ENCODE peak calls at places on chromosomes 13 and 19, in ten cellular contexts. N, K, Y, G, R, S, X, W, O and Q are unnamed samples.
A peak's percentile ranks its signal among the peaks of the same experiment; 100 is the strongest.

GRCh38 chr13:96766311-96766710 is 228.0 kb downstream of the OXGR1 start:
- DNase-seq in S (no peak), R (no peak), G (no peak), Y (no peak), O (no peak), X (no peak), W (no peak), K (no peak), N (no peak), Q (no peak)

GRCh38 chr19:29405728-29405995 is 120.1 kb upstream of the VSTM2B start:
- DNase-seq in R (no peak), G (no peak), W (no peak), Y (no peak), K (no peak), X (no peak), S (no peak), N (no peak), O (no peak), Q (no peak)

GRCh38 chr19:30784850-30785459 is 412.8 kb downstream of the ZNF536 start:
- DNase-seq in N (peak; percentile 63), X (peak; percentile 76), Y (peak; percentile 65), W (peak; percentile 89), K (peak; percentile 43), G (peak; percentile 77), R (peak; percentile 89), S (peak; percentile 42), O (peak; percentile 69), Q (peak; percentile 45)

GRCh38 chr13:111396457-111396856 is 76.0 kb downstream of the TEX29 start:
- DNase-seq in R (no peak), W (no peak), N (no peak), S (no peak), G (peak; percentile 53), O (no peak), K (peak; percentile 18), Y (no peak), X (no peak), Q (no peak)

GRCh38 chr13:80055804-80056203 is 285.1 kb downstream of the SPRY2 start:
- DNase-seq in R (no peak), G (no peak), O (no peak), X (no peak), W (no peak), S (no peak), Y (no peak), K (no peak), N (no peak), Q (no peak)

GRCh38 chr13:73000027-73000674 is 58.7 kb upstream of the KLF5 start:
- DNase-seq in Y (no peak), K (no peak), R (no peak), O (no peak), G (no peak), W (no peak), N (no peak), X (no peak), S (no peak), Q (no peak)

GRCh38 chr13:72195044-72195704 is 328.2 kb upstream of the DACH1 start:
- DNase-seq in K (no peak), N (no peak), G (no peak), S (no peak), W (no peak), O (no peak), R (no peak), Y (no peak), X (no peak), Q (no peak)

GRCh38 chr13:50267917-50268316 is 252.7 kb downstream of the KCNRG start:
- DNase-seq in N (no peak), X (no peak), K (peak; percentile 64), G (no peak), Y (no peak), R (no peak), O (no peak), W (no peak), S (no peak), Q (no peak)

GRCh38 chr13:21997726-21998125 is 326.9 kb downstream of the FGF9 start:
- DNase-seq in S (no peak), K (no peak), X (no peak), G (no peak), Y (no peak), W (no peak), R (no peak), O (no peak), N (no peak), Q (no peak)

GRCh38 chr13:64684108-64684507 is 2546.0 kb downstream of the PCDH9 start:
- DNase-seq in G (no peak), K (no peak), N (no peak), S (no peak), Y (no peak), W (no peak), O (no peak), R (no peak), X (no peak), Q (no peak)

GRCh38 chr19:49212302-49212701 is 54.7 kb downstream of the TRPM4 start:
- DNase-seq in R (no peak), W (no peak), O (peak; percentile 32), S (no peak), K (no peak), G (no peak), N (no peak), Y (no peak), X (no peak), Q (no peak)

GRCh38 chr19:51798958-51799310 is 4.0 kb downstream of the FPR3 start:
- DNase-seq in W (no peak), N (no peak), G (no peak), S (no peak), O (no peak), X (peak; percentile 70), K (no peak), Y (peak; percentile 11), R (no peak), Q (no peak)

DNA sequence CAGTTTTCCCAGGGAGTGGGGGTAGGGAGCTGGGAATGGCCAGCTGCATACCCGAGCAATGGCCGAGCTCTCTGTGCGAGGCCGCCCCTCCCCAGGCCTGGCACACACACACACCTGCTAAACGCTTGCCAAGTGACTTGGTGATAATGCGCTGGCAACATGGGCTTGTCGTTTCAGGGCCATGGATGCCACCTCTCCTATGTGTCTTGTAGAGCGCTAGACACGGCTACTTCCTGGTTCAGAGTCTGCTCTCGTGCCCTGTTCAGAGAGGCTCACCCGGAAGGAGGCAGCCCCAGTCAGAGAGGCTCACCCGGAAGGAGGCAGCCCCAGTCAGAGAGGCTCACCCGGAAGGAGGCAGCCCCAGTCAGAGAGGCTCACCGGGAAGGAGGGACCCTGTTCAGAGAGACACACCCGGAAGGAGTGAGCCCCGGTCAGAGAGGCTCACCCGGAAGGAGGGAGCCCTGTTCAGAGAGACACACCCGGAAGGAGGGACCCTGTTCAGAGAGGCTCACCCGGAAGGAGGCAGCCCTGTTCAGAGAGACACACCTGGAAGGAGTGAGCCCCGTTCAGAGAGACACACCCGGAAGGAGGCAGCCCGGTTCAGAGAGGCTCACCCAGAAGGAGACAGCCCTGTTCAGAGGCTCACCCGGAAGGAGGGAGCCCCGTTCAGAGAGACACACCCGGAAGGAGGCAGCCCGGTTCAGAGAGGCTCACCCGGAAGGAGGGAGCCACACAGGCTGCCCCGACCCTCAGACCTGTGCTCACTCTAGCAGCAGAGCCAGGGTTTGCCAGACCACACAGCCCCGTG is 4.2 kb downstream of the ADPRHL1 start:
- DNase-seq in W (no peak), Y (peak; percentile 83), N (peak; percentile 80), G (no peak), R (no peak), O (peak; percentile 74), K (peak; percentile 86), S (peak; percentile 44), X (peak; percentile 61), Q (peak; percentile 28)
- TF ChIP-seq POLR2A in W (no peak), Y (peak; percentile 61), N (no peak), G (no peak), R (no peak), O (peak; percentile 73), K (no peak), S (peak; percentile 49), X (no peak), Q (no peak)

GRCh38 chr13:40388617-40389016 is 277.8 kb downstream of the FOXO1 start:
- DNase-seq in O (no peak), X (peak; percentile 62), G (no peak), K (peak; percentile 39), N (no peak), S (no peak), R (peak; percentile 85), Y (peak; percentile 64), W (no peak), Q (no peak)
- TF ChIP-seq EP300 in O (no peak), X (no peak), G (no peak), K (no peak), N (no peak), S (no peak), R (no peak), Y (no peak), W (no peak), Q (no peak)

GRCh38 chr13:103514188-103514587 is 448.0 kb upstream of the SLC10A2 start:
- DNase-seq in G (no peak), R (no peak), O (no peak), K (no peak), N (no peak), X (no peak), W (no peak), Y (no peak), S (no peak), Q (no peak)

GRCh38 chr13:103515410-103515809 is 449.2 kb upstream of the SLC10A2 start:
- DNase-seq in R (no peak), W (no peak), N (no peak), K (no peak), X (no peak), S (no peak), Y (no peak), G (no peak), O (no peak), Q (no peak)

GRCh38 chr13:103510007-103510406 is 443.8 kb upstream of the SLC10A2 start:
- DNase-seq in R (no peak), G (no peak), X (no peak), K (no peak), N (no peak), S (no peak), O (no peak), W (no peak), Y (no peak), Q (no peak)
- TF ChIP-seq CTCF in R (no peak), G (no peak), X (no peak), K (no peak), N (no peak), S (no peak), O (no peak), W (peak; percentile 49), Y (no peak), Q (no peak)

DNA sequence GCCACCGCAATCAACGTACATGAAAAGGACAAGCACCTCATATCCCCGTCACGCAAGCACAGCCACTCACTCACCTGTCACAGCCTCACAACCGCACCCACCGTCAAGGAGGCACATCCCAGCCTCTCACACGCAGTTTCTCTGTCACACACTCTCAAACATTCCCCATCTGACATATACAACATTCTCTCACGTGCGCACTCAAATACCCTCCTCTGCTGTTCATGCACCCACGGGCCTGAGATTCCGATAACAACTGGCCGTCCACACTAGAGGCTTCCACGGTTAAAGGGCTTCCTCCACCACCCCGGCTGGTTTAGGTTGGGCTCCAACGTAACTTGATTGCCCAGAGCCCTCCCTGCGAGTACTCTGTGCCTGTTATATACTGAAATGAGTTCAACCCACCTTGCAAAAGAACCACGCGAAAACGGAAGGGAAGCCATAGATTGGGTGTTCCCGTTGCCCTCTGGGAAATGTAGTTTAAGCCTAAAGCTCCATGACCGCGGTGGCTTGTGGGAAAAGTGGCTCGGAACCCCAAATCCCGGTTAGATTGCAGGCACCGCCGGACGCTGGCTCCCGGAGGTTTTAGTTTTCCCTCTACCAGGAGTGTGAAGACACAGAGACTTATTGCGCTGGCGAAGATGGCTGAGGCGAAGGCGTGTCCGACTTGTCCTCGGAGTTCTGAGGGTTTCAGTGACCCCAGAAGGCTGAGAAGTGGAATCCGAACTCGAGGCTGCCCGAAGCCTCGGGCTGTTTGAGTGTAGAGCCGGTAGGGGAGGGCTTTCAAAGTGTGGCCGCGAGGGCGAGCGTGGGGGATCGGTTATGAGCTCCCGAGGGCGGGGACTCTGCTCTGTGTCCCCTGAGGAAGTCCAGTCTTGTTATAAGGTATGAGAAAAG is at the start of gene ZNF573:
- DNase-seq in S (peak; percentile 98), Y (peak; percentile 86), N (peak; percentile 83), W (peak; percentile 86), O (peak; percentile 77), R (peak; percentile 97), X (peak; percentile 87), K (peak; percentile 82), G (peak; percentile 91), Q (peak; percentile 86)
- TF ChIP-seq POLR2A in S (no peak), Y (no peak), N (peak; percentile 46), W (peak; percentile 62), O (peak; percentile 85), R (peak; percentile 17), X (peak; percentile 40), K (no peak), G (peak; percentile 29), Q (peak; percentile 55)